ENCODE peak calls at places on chromosomes 11 and 22, in six cellular contexts. Z, P, C, S, A and V are unnamed samples.

GRCh38 chr22:23698673-23699235 is 7.9 kb downstream of the RGL4 start:
- DNase-seq in P (peak; percentile 37), A (no peak), Z (no peak), C (no peak), S (no peak), V (no peak)

GRCh38 chr22:32205974-32206773 is 1.3 kb upstream of the RFPL2 start:
- DNase-seq in S (no peak), A (no peak), C (no peak), P (no peak), Z (peak; percentile 7), V (no peak)

GRCh38 chr11:95485115-95485900 is 254.3 kb upstream of the SESN3 start:
- DNase-seq in A (no peak), Z (no peak), P (no peak), C (no peak), S (no peak), V (peak; percentile 18)

GRCh38 chr22:39110631-39111561 is 13.9 kb downstream of the APOBEC3H start:
- DNase-seq in Z (no peak), S (no peak), P (no peak), C (no peak), A (no peak), V (no peak)

GRCh38 chr22:32533265-32534068 is 58.9 kb downstream of the FBXO7 start:
- DNase-seq in S (no peak), A (peak; percentile 43), Z (no peak), C (no peak), P (peak; percentile 54), V (peak; percentile 18)

GRCh38 chr22:38304526-38304925 is 12.7 kb downstream of the CSNK1E start:
- DNase-seq in S (no peak), A (no peak), C (no peak), Z (no peak), P (no peak), V (peak; percentile 80)

GRCh38 chr11:18171377-18172000 is 1.1 kb upstream of the MRGPRX4 start:
- DNase-seq in S (no peak), A (peak; percentile 29), P (no peak), Z (peak; percentile 37), C (no peak), V (peak; percentile 15)

GRCh38 chr11:4066960-4067359 is 27.6 kb upstream of the RRM1 start:
- DNase-seq in P (no peak), Z (no peak), C (no peak), S (no peak), A (no peak), V (no peak)

GRCh38 chr22:25448435-25449051 is 115.9 kb upstream of the GRK3 start:
- DNase-seq in S (peak; percentile 32), Z (peak; percentile 7), C (no peak), A (peak; percentile 11), P (peak; percentile 47), V (peak; percentile 36)

GRCh38 chr22:39245130-39246039 is 603 bp upstream of the PDGFB start:
- DNase-seq in S (no peak), C (no peak), Z (no peak), P (no peak), A (no peak), V (no peak)

GRCh38 chr11:44755553-44756505 is 29.1 kb downstream of the TSPAN18 start:
- DNase-seq in C (no peak), P (no peak), A (no peak), S (no peak), Z (no peak), V (peak; percentile 21)

GRCh38 chr11:118202599-118203422 is 22.0 kb downstream of the JAML start:
- DNase-seq in A (no peak), C (peak; percentile 46), Z (no peak), S (no peak), P (no peak), V (no peak)

GRCh38 chr11:71563401-71563800 is 2.0 kb upstream of the KRTAP5-10 start:
- DNase-seq in Z (peak; percentile 67), C (no peak), A (peak; percentile 80), S (peak; percentile 88), P (peak; percentile 62), V (peak; percentile 80)

GRCh38 chr11:9855579-9856260 is 191.8 kb downstream of the SWAP70 start:
- DNase-seq in S (no peak), Z (no peak), C (no peak), A (peak; percentile 40), P (peak; percentile 80), V (no peak)

GRCh38 chr22:24133187-24133965 is 47.9 kb upstream of the SUSD2 start:
- DNase-seq in S (no peak), C (no peak), A (no peak), Z (no peak), P (peak; percentile 41), V (peak; percentile 15)

GRCh38 chr11:72668645-72669347 is 5.4 kb downstream of the PDE2A start:
- DNase-seq in C (no peak), P (no peak), Z (no peak), S (peak; percentile 92), A (no peak), V (no peak)

GRCh38 chr11:37264060-37264459 is 666.0 kb upstream of the RAG2 start:
- DNase-seq in C (no peak), P (no peak), Z (no peak), A (no peak), S (no peak), V (peak; percentile 14)

DNA sequence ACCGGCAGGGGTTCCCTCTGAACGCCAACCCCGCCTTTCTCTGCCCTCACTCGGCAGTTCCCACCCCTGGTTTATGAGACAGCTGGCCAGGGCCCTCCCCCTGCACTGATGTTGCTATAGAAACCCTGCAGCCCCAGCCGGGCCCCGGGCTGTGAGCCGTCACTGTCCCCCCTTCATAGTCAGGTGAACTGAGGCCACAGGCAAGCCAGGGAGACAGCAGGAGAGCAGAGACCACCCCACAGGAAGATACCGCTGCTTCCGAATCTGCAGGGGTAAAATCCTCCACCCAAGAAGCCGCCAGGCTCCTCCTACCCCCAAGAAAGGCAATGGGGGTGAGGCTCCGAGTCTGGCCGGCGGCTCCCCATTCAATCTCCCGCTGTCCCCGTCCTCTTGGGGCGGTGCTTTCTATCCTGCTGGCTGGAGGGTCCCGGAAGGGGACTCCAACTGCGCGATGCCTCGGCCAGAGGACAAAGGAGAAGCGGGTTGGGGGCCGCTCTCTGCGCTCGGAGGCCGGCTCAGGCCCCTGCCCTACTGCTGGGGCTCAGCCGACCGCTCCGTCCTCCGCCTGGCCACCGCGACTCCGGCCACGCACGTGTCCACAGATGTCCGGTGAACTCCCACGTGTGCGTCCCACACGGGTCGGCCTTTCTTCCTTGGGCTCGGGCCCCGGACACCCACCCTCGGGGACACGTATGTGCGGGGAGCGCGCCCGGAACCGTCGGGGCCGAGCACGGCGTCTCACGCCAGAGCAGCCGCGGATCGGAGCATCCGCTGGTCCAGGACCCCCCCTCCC is 585 bp downstream of the SLC25A22 start:
- DNase-seq in P (peak; percentile 84), C (peak; percentile 60), A (peak; percentile 79), S (peak; percentile 95), Z (peak; percentile 80), V (peak; percentile 82)
- TF ChIP-seq CTCF in P (no peak), C (no peak), A (no peak), S (no peak), Z (no peak), V (no peak)

GRCh38 chr11:30285416-30286121 is 37.3 kb upstream of the ARL14EP start:
- DNase-seq in Z (no peak), C (no peak), S (no peak), A (no peak), P (no peak), V (no peak)

GRCh38 chr11:30282289-30282631 is 40.6 kb upstream of the ARL14EP start:
- DNase-seq in Z (no peak), P (no peak), A (no peak), C (no peak), S (no peak), V (no peak)

GRCh38 chr11:30284836-30285235 is 38.1 kb upstream of the ARL14EP start:
- DNase-seq in S (no peak), A (no peak), Z (no peak), C (no peak), P (no peak), V (no peak)

GRCh38 chr11:30281476-30282288 is 41.2 kb upstream of the ARL14EP start:
- DNase-seq in S (no peak), C (no peak), A (no peak), P (no peak), Z (no peak), V (no peak)
- TF ChIP-seq CTCF in S (no peak), C (no peak), A (no peak), P (no peak), Z (no peak), V (no peak)

GRCh38 chr11:100789500-100789899 is 102.4 kb downstream of the ARHGAP42 start:
- DNase-seq in S (no peak), C (no peak), A (no peak), Z (no peak), P (peak; percentile 11), V (peak; percentile 11)
- TF ChIP-seq CTCF in S (no peak), C (no peak), A (no peak), Z (no peak), P (no peak), V (no peak)

GRCh38 chr11:60594998-60595637 is 79.9 kb downstream of the MS4A13 start:
- DNase-seq in C (no peak), A (no peak), P (no peak), S (no peak), Z (no peak), V (no peak)

GRCh38 chr11:60589611-60590010 is 74.4 kb downstream of the MS4A13 start:
- DNase-seq in C (no peak), Z (no peak), A (no peak), S (no peak), P (no peak), V (no peak)
- TF ChIP-seq CTCF in C (no peak), Z (no peak), A (peak; percentile 41), S (no peak), P (peak; percentile 17), V (no peak)

DNA sequence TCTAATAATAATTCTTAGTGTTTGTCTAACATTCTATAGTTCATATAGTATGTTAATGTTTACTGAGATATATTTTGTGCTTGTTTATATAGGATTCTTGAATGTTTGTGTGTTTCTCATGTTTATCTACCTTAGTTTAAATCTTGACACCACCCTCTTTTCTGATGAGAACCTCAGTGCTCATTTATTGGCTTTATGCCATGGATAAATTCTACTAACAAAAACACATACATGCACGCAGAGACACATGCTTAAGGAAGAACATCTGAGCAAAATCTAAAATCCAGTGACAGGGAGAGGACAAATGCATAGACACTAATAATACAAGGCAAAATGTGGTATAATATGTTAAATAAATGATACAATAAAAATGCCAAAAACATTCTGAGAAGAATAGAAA is 61.6 kb upstream of the CTSC start:
- DNase-seq in A (no peak), P (no peak), Z (no peak), S (no peak), C (no peak), V (no peak)
- TF ChIP-seq CTCF in A (no peak), P (no peak), Z (no peak), S (no peak), C (no peak), V (no peak)